ENCODE peak calls at places on chromosome 6, in five cellular contexts. Z is PC-9, C is heart left ventricle, I is progenitor cell of endocrine pancreas, D is psoas muscle. P is an unnamed sample.
A peak's percentile ranks its signal among the peaks of the same experiment; 100 is the strongest.

GRCh38 chr6:46781478-46782378 is 11.5 kb upstream of the MEP1A start:
- DNase-seq in Z (peak; percentile 58), C (peak; percentile 52), I (peak; percentile 26), D (no peak), P (no peak)

GRCh38 chr6:111812080-111813038 is 60.9 kb downstream of the FYN start:
- DNase-seq in D (no peak), Z (peak; percentile 97), C (no peak), I (no peak), P (no peak)

GRCh38 chr6:45843848-45844521 is 171.7 kb downstream of the CLIC5 start:
- DNase-seq in I (no peak), D (peak; percentile 49), Z (no peak), C (no peak), P (no peak)

GRCh38 chr6:46490425-46491200 is 636 bp downstream of the RCAN2 start:
- DNase-seq in C (peak; percentile 52), Z (no peak), I (peak; percentile 77), D (peak; percentile 65), P (peak; percentile 15)

GRCh38 chr6:10269814-10270472 is 144.9 kb downstream of the TFAP2A start:
- DNase-seq in D (no peak), Z (no peak), I (no peak), C (no peak), P (no peak)

GRCh38 chr6:131054392-131055250 is 8.4 kb downstream of the EPB41L2 start:
- DNase-seq in C (no peak), D (no peak), Z (no peak), I (no peak), P (no peak)

GRCh38 chr6:156391379-156391777 is 385.8 kb upstream of the ARID1B start:
- DNase-seq in Z (no peak), D (no peak), I (no peak), C (no peak), P (no peak)

GRCh38 chr6:11485261-11485660 is 52.3 kb upstream of the TMEM170B start:
- DNase-seq in C (no peak), Z (no peak), I (no peak), D (no peak), P (no peak)

GRCh38 chr6:143762126-143762525 is 81.0 kb upstream of the LTV1 start:
- DNase-seq in C (no peak), D (no peak), I (no peak), Z (no peak), P (no peak)

GRCh38 chr6:127439718-127440117 is 19.5 kb downstream of the KIAA0408 start:
- DNase-seq in C (no peak), Z (no peak), I (no peak), D (no peak), P (no peak)

GRCh38 chr6:11218827-11219826 is 13.3 kb downstream of the NEDD9 start:
- DNase-seq in C (peak; percentile 85), D (peak; percentile 58), Z (no peak), I (no peak), P (no peak)

GRCh38 chr6:35893246-35893645 is 27.7 kb downstream of the SRPK1 start:
- DNase-seq in Z (no peak), I (no peak), D (no peak), C (no peak), P (no peak)

GRCh38 chr6:125815050-125815910 is 24.5 kb downstream of the NCOA7 start:
- DNase-seq in Z (no peak), I (no peak), C (no peak), D (no peak), P (no peak)

GRCh38 chr6:90893385-90893784 is 306.5 kb upstream of the MAP3K7 start:
- DNase-seq in C (no peak), I (no peak), D (no peak), Z (no peak), P (no peak)

GRCh38 chr6:142138876-142139275 is 6.2 kb downstream of the GJE1 start:
- DNase-seq in Z (no peak), I (no peak), C (no peak), D (no peak), P (no peak)

GRCh38 chr6:31821301-31822037 is 6.1 kb upstream of the HSPA1B start:
- DNase-seq in Z (peak; percentile 55), D (peak; percentile 85), I (peak; percentile 33), C (peak; percentile 64), P (no peak)

GRCh38 chr6:12472601-12473038 is 182.5 kb downstream of the EDN1 start:
- DNase-seq in Z (peak; percentile 74), D (peak; percentile 64), I (no peak), C (peak; percentile 28), P (no peak)

GRCh38 chr6:149840345-149841075 is 23.6 kb downstream of the LRP11 start:
- DNase-seq in I (peak; percentile 27), C (peak; percentile 81), D (peak; percentile 90), Z (peak; percentile 78), P (no peak)

GRCh38 chr6:25788305-25788922 is 33.9 kb downstream of the SLC17A4 start:
- DNase-seq in I (no peak), Z (peak; percentile 41), D (peak; percentile 54), C (peak; percentile 21), P (no peak)

GRCh38 chr6:77433888-77434287 is 29.4 kb downstream of the HTR1B start:
- DNase-seq in D (no peak), Z (no peak), C (no peak), I (no peak), P (no peak)

GRCh38 chr6:5994999-5995698 is 11.6 kb downstream of the NRN1 start:
- DNase-seq in C (no peak), I (no peak), Z (no peak), D (no peak), P (no peak)

GRCh38 chr6:66662196-66662595 is 955.2 kb upstream of the EYS start:
- DNase-seq in Z (no peak), C (no peak), D (no peak), I (no peak), P (no peak)

GRCh38 chr6:3195695-3196497 is 31.6 kb downstream of the TUBB2B start:
- DNase-seq in I (no peak), D (no peak), Z (no peak), C (no peak), P (no peak)
- TF ChIP-seq CTCF in I (no peak), D (peak; percentile 13), Z (no peak), C (no peak), P (no peak)

DNA sequence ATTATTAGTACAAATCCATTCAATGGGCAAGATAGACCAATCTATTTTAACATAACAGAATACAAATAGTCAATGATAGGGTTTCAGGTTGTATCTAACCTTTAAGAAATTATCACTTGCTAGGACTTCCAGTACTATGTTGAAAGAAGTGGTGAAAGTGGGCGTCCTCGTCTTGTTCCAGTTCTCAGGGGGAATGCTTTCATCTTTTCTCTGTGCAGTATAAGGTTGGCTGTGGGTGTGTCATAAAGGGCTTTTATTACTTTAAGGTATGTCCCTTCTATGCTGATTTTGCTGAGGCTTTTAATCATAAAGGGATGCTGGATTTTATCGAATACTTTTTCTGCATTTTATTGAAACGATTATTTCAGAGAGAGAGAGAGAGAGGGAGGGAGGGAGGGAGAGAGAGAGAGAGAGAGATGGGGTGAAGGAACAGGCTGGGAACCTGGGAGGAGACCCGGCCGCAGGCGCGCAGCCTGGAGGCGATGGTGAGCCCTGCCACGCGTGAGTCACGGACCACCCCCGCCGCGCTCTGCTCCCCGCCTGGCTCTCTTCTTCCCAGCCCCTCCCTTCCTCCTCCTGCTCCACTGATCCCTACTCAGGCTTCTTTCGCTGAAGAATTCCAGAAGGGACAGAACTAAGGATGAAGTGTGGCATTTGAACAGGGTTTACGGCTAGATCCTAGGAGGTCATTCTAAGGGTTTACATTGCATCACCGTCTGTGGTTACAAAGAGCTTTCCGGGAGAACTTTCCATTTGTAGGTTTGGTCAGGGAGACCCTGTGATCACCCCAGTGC is 45.5 kb upstream of the HLA-E start:
- DNase-seq in D (no peak), Z (no peak), C (no peak), I (no peak), P (no peak)
- TF ChIP-seq CTCF in D (no peak), Z (no peak), C (no peak), I (no peak), P (no peak)

DNA sequence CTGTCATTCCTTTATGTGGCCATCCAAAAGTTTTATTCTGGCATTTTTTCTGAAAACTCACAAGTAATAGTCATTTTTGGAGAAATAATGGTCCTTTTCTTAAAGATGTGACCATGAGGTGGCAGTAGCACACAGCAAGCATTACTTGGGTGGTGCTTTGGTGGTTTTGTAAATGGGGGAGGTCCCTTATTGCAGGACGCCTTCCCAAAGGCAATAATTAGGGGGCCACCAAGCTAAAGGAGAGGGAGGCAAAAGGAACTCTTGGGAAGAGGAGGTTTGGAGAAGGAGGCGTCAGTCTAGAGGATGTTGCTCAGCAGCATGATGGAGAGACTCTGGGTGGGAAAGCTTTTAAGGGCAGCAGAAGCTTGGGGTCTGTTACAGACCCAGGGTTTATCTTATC is 422.6 kb upstream of the MMS22L start:
- DNase-seq in D (no peak), I (no peak), C (no peak), Z (no peak), P (no peak)
- TF ChIP-seq CTCF in D (peak; percentile 6), I (peak; percentile 58), C (no peak), Z (peak; percentile 53), P (no peak)

GRCh38 chr6:118410001-118410400 is 138.1 kb upstream of the PLN start:
- DNase-seq in C (no peak), I (no peak), D (no peak), Z (no peak), P (no peak)

GRCh38 chr6:118403036-118403435 is 145.1 kb upstream of the PLN start:
- DNase-seq in D (no peak), C (no peak), Z (no peak), I (no peak), P (no peak)

DNA sequence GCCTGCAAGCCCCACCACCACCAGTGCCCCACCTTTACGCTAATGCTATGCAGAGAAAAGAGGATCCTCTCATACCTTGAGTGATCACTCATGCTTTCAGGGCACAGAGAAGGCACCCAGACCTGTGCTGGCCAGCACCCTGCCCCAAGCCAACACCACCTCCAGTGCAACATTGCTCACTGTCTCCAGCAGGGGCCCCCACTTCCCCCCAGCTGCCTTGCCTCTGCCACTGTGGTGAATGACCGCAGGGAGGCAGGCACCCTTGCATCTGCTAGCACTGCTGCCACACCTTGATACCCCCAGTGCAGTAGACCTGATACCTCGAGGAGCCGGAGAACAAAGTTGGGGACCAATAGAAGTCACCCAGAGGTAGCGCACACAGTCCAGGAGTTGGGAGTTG is 139.2 kb upstream of the PLN start:
- DNase-seq in C (no peak), D (no peak), I (no peak), Z (no peak), P (no peak)
- TF ChIP-seq CTCF in C (no peak), D (no peak), I (no peak), Z (no peak), P (no peak)

DNA sequence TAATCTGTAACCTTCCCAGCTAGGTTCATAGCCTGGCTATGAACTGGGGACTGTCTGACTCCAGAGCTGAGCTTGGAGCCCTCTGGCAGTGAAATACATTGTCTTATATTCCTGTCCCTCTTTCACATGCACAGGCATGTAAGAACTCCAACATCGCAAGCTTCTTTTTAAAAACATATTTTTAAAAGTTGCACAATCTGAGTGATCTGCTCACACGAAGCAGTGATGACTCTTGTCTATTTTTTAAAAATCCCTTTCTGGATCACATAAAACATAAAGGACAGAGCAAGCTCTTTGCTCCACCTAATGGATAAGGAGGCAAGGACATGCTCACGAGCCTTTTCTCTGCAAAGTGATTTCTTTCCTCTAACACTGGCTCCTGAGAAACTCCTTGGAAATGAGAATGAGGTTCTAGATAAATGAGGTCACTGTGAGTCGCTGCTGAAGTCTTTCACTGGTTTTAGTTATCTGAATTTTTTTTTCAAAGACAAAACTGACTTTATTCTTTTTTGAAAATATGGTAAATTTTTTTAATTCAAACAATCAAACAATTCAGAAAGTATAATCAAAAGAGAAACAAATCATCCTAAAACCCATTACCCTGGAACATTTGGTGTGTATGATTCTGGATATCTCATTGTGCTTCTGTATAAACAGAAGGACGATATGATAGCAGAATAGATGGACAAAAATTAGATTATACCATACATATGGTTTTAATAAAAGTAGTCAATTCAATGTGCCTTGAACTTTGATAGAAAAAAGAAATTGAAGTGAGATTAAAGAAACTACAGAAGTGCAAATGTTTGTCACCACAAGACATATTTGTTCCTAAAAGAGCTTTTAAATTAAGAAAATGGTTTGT is 30.8 kb downstream of the IL20RA start:
- DNase-seq in C (no peak), I (no peak), Z (peak; percentile 52), D (no peak), P (no peak)
- TF ChIP-seq CTCF in C (peak; percentile 48), I (peak; percentile 58), Z (peak; percentile 81), D (peak; percentile 18), P (no peak)